ENCODE peak calls at places on chromosomes 5 and 9, in four cellular contexts. G, I, A and S are unnamed samples.

GRCh38 chr9:10562581-10563343 is 50.0 kb downstream of the PTPRD start:
- DNase-seq in A (no peak), G (no peak), I (no peak), S (no peak)

GRCh38 chr9:125992557-125992956 is 245.4 kb downstream of the PBX3 start:
- DNase-seq in A (no peak), G (peak; percentile 25), I (no peak), S (no peak)

GRCh38 chr9:110520120-110520701 is 59.3 kb downstream of the SVEP1 start:
- DNase-seq in A (no peak), G (no peak), I (no peak), S (no peak)

GRCh38 chr9:96453625-96454024 is 3.7 kb downstream of the HABP4 start:
- DNase-seq in I (no peak), G (peak; percentile 57), A (peak; percentile 25), S (no peak)

GRCh38 chr9:16639644-16640043 is 230.8 kb downstream of the BNC2 start:
- DNase-seq in I (no peak), A (no peak), G (no peak), S (no peak)

GRCh38 chr5:81787843-81788242 is 36.9 kb upstream of the SSBP2 start:
- DNase-seq in G (no peak), I (no peak), A (no peak), S (no peak)

GRCh38 chr5:152331718-152332117 is 73.4 kb downstream of the NMUR2 start:
- DNase-seq in A (no peak), I (no peak), G (no peak), S (no peak)

GRCh38 chr9:119366909-119367690 is 2.1 kb downstream of the BRINP1 start:
- DNase-seq in A (no peak), G (no peak), I (no peak), S (no peak)

GRCh38 chr9:8627944-8628679 is 828.5 kb upstream of the DMAC1 start:
- DNase-seq in I (no peak), A (no peak), G (no peak), S (no peak)

GRCh38 chr5:124735169-124735858 is 11.1 kb downstream of the ZNF608 start:
- DNase-seq in I (no peak), A (no peak), G (peak; percentile 80), S (no peak)

GRCh38 chr9:36729902-36730301 is 157.2 kb downstream of the MELK start:
- DNase-seq in I (no peak), G (no peak), A (no peak), S (no peak)

GRCh38 chr9:109416135-109416706 is 81.9 kb downstream of the PTPN3 start:
- DNase-seq in G (no peak), A (no peak), I (no peak), S (no peak)

GRCh38 chr5:178236685-178237084 is 4.1 kb upstream of the PHYKPL start:
- DNase-seq in G (no peak), A (peak; percentile 31), I (no peak), S (no peak)

GRCh38 chr9:96133296-96134010 is 168.5 kb downstream of the HSD17B3 start:
- DNase-seq in I (no peak), A (no peak), G (no peak), S (no peak)

GRCh38 chr9:3794005-3794404 is 268.2 kb upstream of the RFX3 start:
- DNase-seq in A (peak; percentile 88), G (no peak), I (no peak), S (no peak)

GRCh38 chr5:124747770-124748686 is 1.6 kb upstream of the ZNF608 start:
- DNase-seq in I (no peak), A (no peak), G (no peak), S (peak; percentile 67)

GRCh38 chr5:128736567-128736966 is 198.5 kb upstream of the FBN2 start:
- DNase-seq in A (no peak), I (no peak), G (no peak), S (no peak)

GRCh38 chr5:140658870-140659269 is 5.8 kb upstream of the WDR55 start:
- DNase-seq in G (no peak), A (no peak), I (no peak), S (no peak)

GRCh38 chr9:84481819-84482218 is 141.3 kb upstream of the SLC28A3 start:
- DNase-seq in A (no peak), G (no peak), I (no peak), S (no peak)
- TF ChIP-seq MAX in A (no peak), G (no peak), I (no peak), S (no peak)

GRCh38 chr5:2985718-2986117 is 234.2 kb upstream of the IRX2 start:
- DNase-seq in A (no peak), I (no peak), G (no peak), S (no peak)
- TF ChIP-seq TCF12 in A (no peak), I (no peak), G (no peak), S (no peak)

GRCh38 chr9:95044731-95045508 is 272.6 kb downstream of the FANCC start:
- DNase-seq in A (no peak), I (peak; percentile 72), G (no peak), S (no peak)
- TF ChIP-seq YY1 in A (no peak), I (peak; percentile 55), G (no peak), S (no peak)

GRCh38 chr9:91101598-91102168 is 260.0 kb downstream of the AUH start:
- DNase-seq in I (no peak), G (no peak), A (no peak), S (no peak)
- TF ChIP-seq MAX in I (no peak), G (no peak), A (no peak), S (no peak)

GRCh38 chr9:2608276-2608675 is 13.3 kb upstream of the VLDLR start:
- DNase-seq in I (no peak), A (no peak), G (no peak), S (no peak)
- TF ChIP-seq TCF12 in I (no peak), A (no peak), G (no peak), S (no peak)

DNA sequence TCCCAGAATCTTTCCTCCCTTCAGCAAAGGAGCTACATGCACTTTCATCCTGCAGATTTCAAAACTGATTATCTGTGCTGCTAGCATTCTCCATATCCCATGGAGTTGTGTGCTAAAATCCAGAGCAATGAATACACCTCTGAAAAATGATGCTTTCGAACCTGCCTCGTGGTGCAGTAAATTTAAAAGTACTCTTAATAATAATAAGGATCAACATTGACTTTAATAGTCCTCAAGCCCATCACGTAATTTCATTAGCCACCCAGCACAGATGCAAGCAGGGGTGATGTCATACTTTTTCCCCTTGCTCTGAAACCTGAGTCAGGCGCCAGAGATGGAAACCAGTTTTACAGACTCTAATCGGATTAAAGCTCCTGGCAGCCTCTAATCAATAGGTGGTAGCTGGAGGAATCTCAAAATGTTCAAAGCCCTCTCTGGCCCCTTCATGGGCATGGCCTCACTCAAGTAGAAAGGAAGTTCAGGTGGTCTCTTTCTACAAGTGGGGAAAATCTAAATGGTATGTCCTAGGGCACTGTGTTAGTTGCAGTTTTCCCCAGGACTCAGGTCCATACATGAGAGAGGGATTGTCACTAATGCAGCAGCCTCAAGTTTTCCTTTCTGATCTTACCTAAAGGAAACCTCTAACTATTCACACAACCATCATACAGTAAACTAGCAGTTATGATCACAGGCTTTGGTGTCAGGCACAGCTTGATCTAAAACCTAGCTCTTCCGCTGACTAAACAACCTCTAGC is 221.5 kb upstream of the SLC30A5 start:
- DNase-seq in A (no peak), I (no peak), G (peak; percentile 74), S (no peak)
- TF ChIP-seq YY1 in A (no peak), I (no peak), G (no peak), S (no peak)

DNA sequence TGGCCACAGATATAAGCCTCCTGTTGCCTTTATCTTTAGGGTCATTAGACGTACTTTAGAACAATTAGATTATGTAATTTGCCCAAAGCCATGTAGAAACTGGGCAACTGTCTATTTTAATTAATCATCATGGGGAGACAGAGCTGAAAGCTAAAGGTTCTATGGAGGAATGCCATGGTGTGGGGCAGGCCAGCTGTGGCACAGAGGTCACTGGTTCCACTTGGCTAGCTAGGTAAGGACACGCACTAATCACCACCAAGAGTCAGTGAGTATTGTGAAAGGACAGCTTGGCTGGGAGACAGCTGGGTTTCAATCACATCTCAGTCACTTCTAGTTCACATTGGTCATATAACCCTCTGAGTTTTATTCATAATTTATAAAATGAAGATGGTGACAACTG is 81.7 kb downstream of the HMHB1 start:
- DNase-seq in G (peak; percentile 17), A (no peak), I (no peak), S (no peak)
- TF ChIP-seq MAX in G (no peak), A (no peak), I (no peak), S (no peak)

DNA sequence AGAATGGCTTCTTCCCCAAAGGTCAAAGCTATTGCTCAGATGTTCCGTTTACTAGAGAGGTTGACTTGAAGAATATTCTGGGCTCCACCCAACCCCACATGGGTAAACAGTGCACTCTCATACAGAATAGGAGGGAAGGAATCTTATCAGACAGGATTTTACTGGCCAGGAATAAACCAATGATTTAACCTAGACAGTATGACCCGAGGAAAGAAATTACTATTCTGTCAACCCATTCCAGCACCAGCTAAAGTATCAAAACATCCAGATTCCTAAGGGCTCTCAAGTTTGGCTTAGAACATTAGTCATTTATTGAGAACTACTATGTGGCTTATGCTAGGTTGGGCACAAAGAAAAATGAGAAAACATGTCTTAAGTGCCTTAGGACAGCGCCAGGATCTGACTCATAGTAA is 493.6 kb upstream of the KLF4 start:
- DNase-seq in A (no peak), I (no peak), G (no peak), S (no peak)
- TF ChIP-seq TCF12 in A (no peak), I (no peak), G (no peak), S (no peak)

GRCh38 chr5:10576121-10576789 is 12.4 kb downstream of the ANKRD33B start:
- DNase-seq in A (no peak), G (no peak), I (no peak), S (no peak)
- TF ChIP-seq YY1 in A (no peak), G (no peak), I (no peak), S (no peak)

DNA sequence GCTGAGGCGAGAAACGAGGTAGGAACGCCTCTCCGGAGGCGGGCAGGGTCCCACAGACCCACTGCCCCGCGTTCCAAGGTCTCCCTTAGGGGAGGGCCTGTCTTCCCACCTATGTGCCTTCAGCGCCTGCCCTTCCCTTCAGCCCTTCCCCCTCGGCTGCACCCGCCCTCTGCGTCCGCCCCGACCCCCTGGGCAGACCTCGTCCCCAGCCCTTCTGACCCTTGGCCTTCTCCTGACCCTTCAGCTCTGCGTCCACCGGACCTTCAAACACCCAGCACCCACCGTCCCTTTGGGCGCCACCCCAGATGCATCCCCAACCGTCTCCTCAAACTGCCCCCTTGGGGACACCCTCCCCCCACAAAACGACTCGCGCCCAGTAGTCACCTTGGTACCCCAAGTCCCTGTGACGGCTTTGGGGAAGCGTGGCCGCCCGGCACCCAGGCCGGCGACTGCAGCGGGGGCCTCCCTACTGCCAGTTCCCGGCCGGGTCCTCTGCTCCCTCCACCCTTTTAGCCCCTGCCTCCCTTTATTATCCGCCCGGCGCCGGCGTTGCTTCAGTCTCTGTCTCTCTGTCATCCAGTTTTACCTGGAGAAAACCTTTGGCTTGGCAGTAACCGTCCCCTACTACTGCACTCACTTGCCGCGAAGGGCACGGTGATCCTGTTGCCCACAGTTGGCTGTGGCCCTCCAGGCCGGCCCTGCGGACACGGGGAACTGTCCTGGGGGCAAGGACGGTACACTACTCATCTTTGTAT is 421 bp downstream of the RUSC2 start:
- DNase-seq in G (peak; percentile 52), A (no peak), I (no peak), S (no peak)
- TF ChIP-seq MAX in G (no peak), A (no peak), I (no peak), S (no peak)